ENCODE peak calls at places on chromosomes 5 and 9, in seven cellular contexts. F is AG20443; N is AG04450; V is AG10803; L is activated CD4-positive, CD25-positive, alpha-beta regulatory T cell; X is AG09309; Z is heart right ventricle. W is an unnamed sample.

GRCh38 chr5:72074238-72074637 is 33.0 kb upstream of the MAP1B start:
- DNase-seq in V (no peak), X (no peak), Z (no peak), F (no peak), L (no peak), N (no peak), W (no peak)

GRCh38 chr5:75933489-75933888 is 149.7 kb upstream of the SV2C start:
- DNase-seq in X (no peak), L (no peak), N (no peak), V (no peak), Z (no peak), F (no peak), W (no peak)

GRCh38 chr9:94157408-94157801 is 73.1 kb downstream of the PTPDC1 start:
- DNase-seq in X (no peak), F (no peak), Z (no peak), V (no peak), N (no peak), L (no peak), W (no peak)

GRCh38 chr5:81825237-81825636 is 74.3 kb upstream of the SSBP2 start:
- DNase-seq in F (peak; percentile 80), Z (peak; percentile 67), N (peak; percentile 11), V (peak; percentile 71), X (peak; percentile 68), L (no peak), W (peak; percentile 96)

GRCh38 chr5:88594441-88594840 is 288.5 kb downstream of the MEF2C start:
- DNase-seq in X (no peak), L (no peak), N (no peak), Z (no peak), F (no peak), V (no peak), W (no peak)

GRCh38 chr9:92763721-92764380 is 782 bp downstream of the BICD2 start:
- DNase-seq in X (no peak), Z (peak; percentile 25), N (no peak), V (no peak), F (peak; percentile 46), L (no peak), W (no peak)

GRCh38 chr5:72138943-72139467 is 31.7 kb downstream of the MAP1B start:
- DNase-seq in N (peak; percentile 79), Z (no peak), F (peak; percentile 61), L (no peak), X (peak; percentile 88), V (peak; percentile 94), W (peak; percentile 95)

GRCh38 chr5:176534640-176535039 is 2.6 kb downstream of the RNF44 start:
- DNase-seq in F (no peak), N (no peak), V (no peak), X (no peak), Z (no peak), L (no peak), W (no peak)

GRCh38 chr9:73050887-73051550 is 98.2 kb upstream of the ALDH1A1 start:
- DNase-seq in L (no peak), Z (peak; percentile 6), V (no peak), N (no peak), F (no peak), X (no peak), W (no peak)

GRCh38 chr5:158967566-158967965 is 132.2 kb downstream of the EBF1 start:
- DNase-seq in N (no peak), X (no peak), F (peak; percentile 33), V (peak; percentile 72), Z (no peak), L (no peak), W (peak; percentile 91)

GRCh38 chr5:52800394-52801213 is 12.9 kb downstream of the ITGA1 start:
- DNase-seq in L (peak; percentile 24), X (no peak), F (peak; percentile 63), V (peak; percentile 79), Z (peak; percentile 65), N (no peak), W (no peak)

GRCh38 chr9:133717113-133718031 is 20.8 kb downstream of the SARDH start:
- DNase-seq in X (no peak), F (no peak), V (no peak), N (no peak), L (no peak), Z (no peak), W (no peak)

GRCh38 chr5:86029308-86029707 is 588.4 kb upstream of the COX7C start:
- DNase-seq in V (no peak), N (no peak), Z (no peak), F (no peak), X (no peak), L (no peak), W (no peak)

GRCh38 chr5:157050050-157050449 is 8.9 kb downstream of the HAVCR1 start:
- DNase-seq in L (no peak), X (no peak), N (no peak), Z (no peak), V (no peak), F (no peak), W (no peak)

GRCh38 chr5:74187757-74188156 is 452.8 kb downstream of the ENC1 start:
- DNase-seq in X (no peak), F (no peak), V (no peak), N (no peak), Z (no peak), L (no peak), W (no peak)

GRCh38 chr5:139634028-139634325 is 14.2 kb upstream of the CXXC5 start:
- DNase-seq in Z (no peak), L (no peak), F (no peak), N (no peak), V (no peak), X (no peak), W (no peak)

GRCh38 chr9:97412628-97413382 is 909 bp downstream of the TDRD7 start:
- DNase-seq in F (no peak), X (no peak), Z (no peak), L (no peak), V (peak; percentile 11), N (no peak), W (no peak)

W was measured in stromal cell of bone marrow.